ENCODE peak calls at places on chromosomes 6 and 20, in seven cellular contexts. One of them, this sample, is unnamed.

GRCh38 chr20:34022154-34022842 is 28.6 kb downstream of the RALY start:
- DNase-seq in right atrium auricular region: no peak
- DNase-seq in stimulated activated CD8-positive, alpha-beta memory T cell treated with anti-CD3 and anti-CD28 coated beads, Interleukin-15, amount 100 ng/mL, for 48 hours: no peak
- DNase-seq in pancreas: no peak
- DNase-seq in pons: peak
- DNase-seq in A549: peak
- DNase-seq in GM19239: peak
- DNase-seq in this sample: no peak

GRCh38 chr6:14131579-14131978 is 14.0 kb downstream of the CD83 start:
- DNase-seq in right atrium auricular region: no peak
- DNase-seq in stimulated activated CD8-positive, alpha-beta memory T cell treated with anti-CD3 and anti-CD28 coated beads, Interleukin-15, amount 100 ng/mL, for 48 hours: no peak
- DNase-seq in pancreas: no peak
- DNase-seq in pons: no peak
- DNase-seq in A549: no peak
- DNase-seq in GM19239: no peak
- DNase-seq in this sample: no peak

GRCh38 chr6:4565301-4566250 is 210.6 kb upstream of the CDYL start:
- DNase-seq in right atrium auricular region: peak
- DNase-seq in stimulated activated CD8-positive, alpha-beta memory T cell treated with anti-CD3 and anti-CD28 coated beads, Interleukin-15, amount 100 ng/mL, for 48 hours: no peak
- DNase-seq in pancreas: no peak
- DNase-seq in pons: no peak
- DNase-seq in A549: no peak
- DNase-seq in GM19239: no peak
- DNase-seq in this sample: no peak

GRCh38 chr6:112282217-112282616 is 27.9 kb upstream of the LAMA4 start:
- DNase-seq in right atrium auricular region: peak
- DNase-seq in stimulated activated CD8-positive, alpha-beta memory T cell treated with anti-CD3 and anti-CD28 coated beads, Interleukin-15, amount 100 ng/mL, for 48 hours: no peak
- DNase-seq in pancreas: no peak
- DNase-seq in pons: peak
- DNase-seq in A549: no peak
- DNase-seq in GM19239: no peak
- DNase-seq in this sample: peak

GRCh38 chr6:154937306-154938244 is 57.5 kb upstream of the TIAM2 start:
- DNase-seq in right atrium auricular region: no peak
- DNase-seq in stimulated activated CD8-positive, alpha-beta memory T cell treated with anti-CD3 and anti-CD28 coated beads, Interleukin-15, amount 100 ng/mL, for 48 hours: no peak
- DNase-seq in pancreas: no peak
- DNase-seq in pons: no peak
- DNase-seq in A549: no peak
- DNase-seq in GM19239: no peak
- DNase-seq in this sample: no peak

GRCh38 chr6:157823001-157823522 is at the start of gene SNX9:
- DNase-seq in right atrium auricular region: no peak
- DNase-seq in stimulated activated CD8-positive, alpha-beta memory T cell treated with anti-CD3 and anti-CD28 coated beads, Interleukin-15, amount 100 ng/mL, for 48 hours: peak
- DNase-seq in pancreas: peak
- DNase-seq in pons: no peak
- DNase-seq in A549: peak
- DNase-seq in GM19239: peak
- DNase-seq in this sample: peak

GRCh38 chr6:121896363-121896762 is 460.9 kb downstream of the GJA1 start:
- DNase-seq in right atrium auricular region: no peak
- DNase-seq in stimulated activated CD8-positive, alpha-beta memory T cell treated with anti-CD3 and anti-CD28 coated beads, Interleukin-15, amount 100 ng/mL, for 48 hours: no peak
- DNase-seq in pancreas: no peak
- DNase-seq in pons: no peak
- DNase-seq in A549: no peak
- DNase-seq in GM19239: no peak
- DNase-seq in this sample: no peak

GRCh38 chr6:147287869-147288271 is 83.7 kb downstream of the STXBP5 start:
- DNase-seq in right atrium auricular region: no peak
- DNase-seq in stimulated activated CD8-positive, alpha-beta memory T cell treated with anti-CD3 and anti-CD28 coated beads, Interleukin-15, amount 100 ng/mL, for 48 hours: no peak
- DNase-seq in pancreas: no peak
- DNase-seq in pons: no peak
- DNase-seq in A549: no peak
- DNase-seq in GM19239: no peak
- DNase-seq in this sample: no peak

GRCh38 chr6:118705799-118706481 is 54.5 kb upstream of the CEP85L start:
- DNase-seq in right atrium auricular region: no peak
- DNase-seq in stimulated activated CD8-positive, alpha-beta memory T cell treated with anti-CD3 and anti-CD28 coated beads, Interleukin-15, amount 100 ng/mL, for 48 hours: no peak
- DNase-seq in pancreas: no peak
- DNase-seq in pons: peak
- DNase-seq in A549: no peak
- DNase-seq in GM19239: no peak
- DNase-seq in this sample: no peak

GRCh38 chr6:47278545-47278944 is 31.2 kb downstream of the TNFRSF21 start:
- DNase-seq in right atrium auricular region: no peak
- DNase-seq in stimulated activated CD8-positive, alpha-beta memory T cell treated with anti-CD3 and anti-CD28 coated beads, Interleukin-15, amount 100 ng/mL, for 48 hours: no peak
- DNase-seq in pancreas: no peak
- DNase-seq in pons: no peak
- DNase-seq in A549: no peak
- DNase-seq in GM19239: no peak
- DNase-seq in this sample: peak

GRCh38 chr20:46779831-46780230 is 70.4 kb downstream of the SLC2A10 start:
- DNase-seq in right atrium auricular region: no peak
- DNase-seq in stimulated activated CD8-positive, alpha-beta memory T cell treated with anti-CD3 and anti-CD28 coated beads, Interleukin-15, amount 100 ng/mL, for 48 hours: no peak
- DNase-seq in pancreas: no peak
- DNase-seq in pons: no peak
- DNase-seq in A549: no peak
- DNase-seq in GM19239: no peak
- DNase-seq in this sample: no peak

GRCh38 chr6:163533443-163533842 is 118.9 kb downstream of the QKI start:
- DNase-seq in right atrium auricular region: no peak
- DNase-seq in stimulated activated CD8-positive, alpha-beta memory T cell treated with anti-CD3 and anti-CD28 coated beads, Interleukin-15, amount 100 ng/mL, for 48 hours: no peak
- DNase-seq in pancreas: no peak
- DNase-seq in pons: no peak
- DNase-seq in A549: peak
- DNase-seq in GM19239: no peak
- DNase-seq in this sample: peak

GRCh38 chr6:77339926-77340325 is 123.4 kb downstream of the HTR1B start:
- DNase-seq in right atrium auricular region: no peak
- DNase-seq in stimulated activated CD8-positive, alpha-beta memory T cell treated with anti-CD3 and anti-CD28 coated beads, Interleukin-15, amount 100 ng/mL, for 48 hours: no peak
- DNase-seq in pancreas: no peak
- DNase-seq in pons: no peak
- DNase-seq in A549: no peak
- DNase-seq in GM19239: no peak
- DNase-seq in this sample: no peak

GRCh38 chr6:35451354-35452185 is 568 bp upstream of the FANCE start:
- DNase-seq in right atrium auricular region: no peak
- DNase-seq in stimulated activated CD8-positive, alpha-beta memory T cell treated with anti-CD3 and anti-CD28 coated beads, Interleukin-15, amount 100 ng/mL, for 48 hours: no peak
- DNase-seq in pancreas: no peak
- DNase-seq in pons: no peak
- DNase-seq in A549: no peak
- DNase-seq in GM19239: no peak
- DNase-seq in this sample: no peak